ENCODE peak calls at places on chromosomes 5 and 9, in nine cellular contexts. G is iPS DF 6.9, O is fibroblast of lung, U is HCT116, J is left ventricle myocardium inferior, H is transverse colon, D is A549, C is PC-3, V is HepG2. K is an unnamed sample.

GRCh38 chr9:123322771-123323481 is 33.1 kb upstream of the CRB2 start:
- DNase-seq in G (no peak), O (no peak), U (no peak), J (no peak), H (peak), D (no peak), C (no peak), V (no peak), K (no peak)

GRCh38 chr5:122163151-122164069 is 34.1 kb downstream of the ZNF474 start:
- DNase-seq in G (no peak), O (peak), U (no peak), J (no peak), H (no peak), D (peak), C (peak), V (no peak), K (no peak)

GRCh38 chr5:147216552-147217154 is 18.2 kb upstream of the STK32A start:
- DNase-seq in G (no peak), O (peak), U (no peak), J (no peak), H (no peak), D (no peak), C (peak), V (peak), K (no peak)

GRCh38 chr9:89775641-89776040 is 170.8 kb downstream of the GADD45G start:
- DNase-seq in G (no peak), O (no peak), U (no peak), J (no peak), H (no peak), D (no peak), C (no peak), V (no peak), K (no peak)

GRCh38 chr5:135426102-135427082 is 20.8 kb downstream of the DCANP1 start:
- DNase-seq in G (no peak), O (peak), U (peak), J (no peak), H (no peak), D (peak), C (peak), V (peak), K (no peak)

GRCh38 chr9:72205513-72205912 is 56.3 kb downstream of the GDA start:
- DNase-seq in G (no peak), O (no peak), U (no peak), J (no peak), H (no peak), D (no peak), C (no peak), V (no peak), K (no peak)

GRCh38 chr9:128072144-128073021 is 4.4 kb downstream of the SLC25A25 start:
- DNase-seq in G (no peak), O (peak), U (no peak), J (peak), H (peak), D (peak), C (peak), V (no peak), K (peak)

GRCh38 chr9:72362680-72363139 is 2.3 kb downstream of the ZFAND5 start:
- DNase-seq in G (no peak), O (peak), U (no peak), J (peak), H (peak), D (peak), C (peak), V (peak), K (peak)

GRCh38 chr9:36818965-36819870 is 214.8 kb downstream of the PAX5 start:
- DNase-seq in G (no peak), O (peak), U (no peak), J (no peak), H (no peak), D (no peak), C (no peak), V (no peak), K (no peak)

GRCh38 chr5:119386945-119387344 is 31.1 kb downstream of the TNFAIP8 start:
- DNase-seq in G (no peak), O (peak), U (no peak), J (no peak), H (no peak), D (no peak), C (no peak), V (peak), K (no peak)

GRCh38 chr9:130920762-130921482 is 18.1 kb downstream of the FIBCD1 start:
- DNase-seq in G (no peak), O (no peak), U (no peak), J (no peak), H (no peak), D (no peak), C (no peak), V (no peak), K (no peak)

GRCh38 chr9:18994263-18994916 is 38.6 kb downstream of the SAXO1 start:
- DNase-seq in G (no peak), O (no peak), U (no peak), J (no peak), H (no peak), D (no peak), C (no peak), V (no peak), K (no peak)

GRCh38 chr9:135523521-135524129 is 2.4 kb downstream of the LCN1 start:
- DNase-seq in G (no peak), O (no peak), U (no peak), J (no peak), H (no peak), D (no peak), C (no peak), V (no peak), K (no peak)

GRCh38 chr5:83476470-83476817 is 4.9 kb downstream of the VCAN start:
- DNase-seq in G (no peak), O (no peak), U (no peak), J (no peak), H (no peak), D (no peak), C (no peak), V (no peak), K (no peak)

GRCh38 chr5:54533541-54534179 is 16.1 kb downstream of the SNX18 start:
- DNase-seq in G (no peak), O (peak), U (no peak), J (no peak), H (no peak), D (no peak), C (no peak), V (no peak), K (no peak)

GRCh38 chr5:55004728-55005127 is 19.3 kb upstream of the GZMK start:
- DNase-seq in G (no peak), O (peak), U (no peak), J (no peak), H (no peak), D (no peak), C (peak), V (no peak), K (no peak)

GRCh38 chr9:130833324-130833990 is 1.6 kb upstream of the ABL1 start:
- DNase-seq in G (no peak), O (peak), U (no peak), J (no peak), H (no peak), D (no peak), C (peak), V (no peak), K (no peak)

GRCh38 chr9:3863686-3864085 is 337.9 kb upstream of the RFX3 start:
- DNase-seq in G (no peak), O (peak), U (no peak), J (no peak), H (no peak), D (no peak), C (no peak), V (no peak), K (no peak)

GRCh38 chr5:128174951-128175350 is 91.4 kb downstream of the SLC12A2 start:
- DNase-seq in G (no peak), O (peak), U (no peak), J (no peak), H (no peak), D (no peak), C (no peak), V (no peak), K (no peak)

GRCh38 chr5:140182803-140183367 is 7.9 kb downstream of the CYSTM1 start:
- DNase-seq in G (no peak), O (peak), U (no peak), J (peak), H (peak), D (no peak), C (no peak), V (no peak), K (peak)

GRCh38 chr9:6889868-6890267 is 132.1 kb downstream of the KDM4C start:
- DNase-seq in G (no peak), O (no peak), U (no peak), J (no peak), H (no peak), D (no peak), C (no peak), V (no peak), K (no peak)

GRCh38 chr5:179819296-179820126 is 1.2 kb upstream of the SQSTM1 start:
- DNase-seq in G (no peak), O (peak), U (no peak), J (peak), H (peak), D (peak), C (peak), V (peak), K (peak)

GRCh38 chr9:78357165-78357873 is 60.4 kb downstream of the PSAT1 start:
- DNase-seq in G (no peak), O (no peak), U (no peak), J (no peak), H (no peak), D (no peak), C (no peak), V (no peak), K (no peak)

GRCh38 chr5:93892481-93892880 is 151.1 kb upstream of the POU5F2 start:
- DNase-seq in G (no peak), O (peak), U (no peak), J (no peak), H (no peak), D (no peak), C (no peak), V (no peak), K (no peak)

GRCh38 chr9:115359011-115359780 is 241.2 kb upstream of the TNC start:
- DNase-seq in G (no peak), O (peak), U (no peak), J (no peak), H (no peak), D (no peak), C (no peak), V (no peak), K (no peak)

GRCh38 chr5:178576591-178577351 is 13.4 kb downstream of the COL23A1 start:
- DNase-seq in G (no peak), O (no peak), U (no peak), J (no peak), H (no peak), D (no peak), C (no peak), V (no peak), K (no peak)

GRCh38 chr9:24817756-24818155 is 272.1 kb upstream of the IZUMO3 start:
- DNase-seq in G (no peak), O (no peak), U (no peak), J (no peak), H (no peak), D (no peak), C (no peak), V (no peak), K (no peak)

GRCh38 chr5:170552486-170553122 is 48.8 kb downstream of the KCNIP1 start:
- DNase-seq in G (no peak), O (peak), U (no peak), J (peak), H (peak), D (no peak), C (no peak), V (no peak), K (no peak)

GRCh38 chr5:107806705-107807104 is 136.0 kb upstream of the EFNA5 start:
- DNase-seq in G (no peak), O (peak), U (peak), J (no peak), H (no peak), D (peak), C (peak), V (no peak), K (no peak)

GRCh38 chr5:94751456-94751855 is 133.0 kb downstream of the SLF1 start:
- DNase-seq in G (no peak), O (peak), U (no peak), J (no peak), H (no peak), D (no peak), C (no peak), V (no peak), K (no peak)

GRCh38 chr9:135212961-135213360 is 125.5 kb downstream of the OLFM1 start:
- DNase-seq in G (no peak), O (no peak), U (no peak), J (no peak), H (no peak), D (no peak), C (no peak), V (no peak), K (peak)

GRCh38 chr5:100407053-100407452 is 128.1 kb upstream of the FAM174A start:
- DNase-seq in G (no peak), O (peak), U (no peak), J (no peak), H (no peak), D (no peak), C (no peak), V (no peak), K (no peak)

GRCh38 chr9:87622098-87622497 is 103.8 kb upstream of the CTSL start:
- DNase-seq in G (no peak), O (no peak), U (no peak), J (no peak), H (no peak), D (no peak), C (no peak), V (no peak), K (no peak)

GRCh38 chr5:83488271-83488670 is 16.7 kb downstream of the VCAN start:
- DNase-seq in G (no peak), O (peak), U (no peak), J (no peak), H (no peak), D (no peak), C (no peak), V (no peak), K (no peak)

DNA sequence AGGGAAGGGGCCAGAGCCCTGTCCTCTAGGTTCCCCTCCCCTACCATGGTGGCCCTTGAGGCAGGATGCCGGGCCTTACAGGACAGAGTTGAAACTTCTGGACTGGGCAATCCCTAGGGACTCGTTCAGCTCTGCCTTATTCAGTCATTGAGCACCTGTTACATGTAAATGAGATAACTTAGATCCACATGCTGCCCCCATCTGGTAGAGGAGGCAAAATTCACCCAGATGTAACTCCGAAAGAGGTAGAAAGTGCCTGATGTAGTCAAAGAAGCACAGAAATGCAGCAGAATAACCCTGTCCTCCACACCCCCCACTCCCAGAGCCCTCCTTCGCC is 1.5 kb downstream of the GGTA1 start:
- DNase-seq in G (peak), O (peak), U (peak), J (peak), H (peak), D (peak), C (peak), V (peak), K (no peak)
- H3K4me3 ChIP-seq in G (no peak), O (peak), U (peak), J (peak), H (no peak), D (peak), C (peak), V (no peak), K (peak)

DNA sequence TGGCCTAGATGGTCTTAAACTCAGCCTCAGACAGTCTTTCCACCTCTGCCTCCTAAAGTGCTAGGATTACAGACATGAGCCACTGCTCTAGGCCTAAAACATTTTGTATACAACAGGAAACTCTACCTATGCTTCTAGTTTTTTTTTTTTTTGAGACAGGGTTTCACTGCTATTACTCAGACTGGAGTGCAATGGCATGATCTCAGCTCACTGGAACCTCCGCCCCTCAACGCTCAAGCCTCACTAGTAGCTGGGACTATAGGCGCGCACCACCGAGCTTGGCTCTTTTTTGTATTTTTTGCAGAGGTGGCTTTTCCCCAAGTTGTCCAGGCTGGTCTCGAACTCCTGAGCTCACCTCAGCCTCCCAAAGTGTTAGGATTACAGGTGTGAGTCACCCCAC is 5.4 kb downstream of the HSPA9 start:
- DNase-seq in G (no peak), O (peak), U (no peak), J (no peak), H (no peak), D (no peak), C (no peak), V (no peak), K (no peak)
- H3K4me3 ChIP-seq in G (no peak), O (no peak), U (no peak), J (no peak), H (no peak), D (no peak), C (no peak), V (peak), K (no peak)

DNA sequence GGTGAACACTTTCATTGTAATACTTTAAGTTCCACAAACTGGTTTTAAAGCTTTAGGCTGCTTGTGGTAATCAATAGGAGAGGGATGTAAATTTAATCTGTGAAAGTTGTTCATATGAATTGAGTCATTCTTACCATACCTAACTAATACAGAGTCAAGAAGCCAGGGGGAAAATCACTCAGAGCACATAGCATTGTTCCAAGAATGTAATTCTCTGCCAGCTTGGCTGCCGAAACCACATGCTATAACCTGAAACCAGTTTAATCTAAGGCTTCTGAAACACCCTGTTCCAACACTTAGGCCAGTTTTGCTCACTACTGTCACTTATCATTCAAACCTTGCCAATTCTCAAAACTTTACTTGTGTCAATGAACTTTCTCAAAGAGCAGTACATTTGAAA is 528.8 kb upstream of the GRAMD2B start:
- DNase-seq in G (no peak), O (peak), U (no peak), J (no peak), H (no peak), D (no peak), C (no peak), V (no peak), K (no peak)
- H3K4me3 ChIP-seq in G (no peak), O (no peak), U (no peak), J (no peak), H (no peak), D (no peak), C (no peak), V (no peak), K (no peak)

DNA sequence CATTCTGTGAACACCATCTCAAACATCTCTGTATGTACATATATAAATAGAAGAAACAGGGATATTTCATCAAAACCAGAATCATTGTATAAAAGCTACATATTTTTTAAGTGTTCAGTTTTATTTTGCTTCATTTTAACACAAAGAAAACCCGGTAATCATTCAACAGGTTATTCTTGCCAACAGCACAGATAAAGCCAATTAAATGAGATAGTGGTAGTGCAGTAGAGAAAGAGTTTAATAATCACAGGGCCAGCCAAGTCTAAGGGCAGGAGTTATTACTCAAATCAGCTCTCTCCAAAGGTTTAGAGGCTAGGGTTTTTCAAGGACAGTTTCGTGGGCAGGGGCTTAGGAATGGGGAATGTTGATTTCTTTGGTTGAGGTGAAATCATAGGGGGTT is 261.0 kb upstream of the KIF2A start:
- DNase-seq in G (no peak), O (no peak), U (no peak), J (no peak), H (no peak), D (no peak), C (no peak), V (no peak), K (no peak)
- H3K4me3 ChIP-seq in G (no peak), O (no peak), U (no peak), J (no peak), H (no peak), D (no peak), C (no peak), V (no peak), K (no peak)